ENCODE peak calls at places on chromosomes 16 and 17, in nine cellular contexts. One of them, this sample, is unnamed.
A peak's percentile ranks its signal among the peaks of the same experiment; 100 is the strongest.

GRCh38 chr16:2842340-2843000 is 12.4 kb downstream of the ZG16B start:
- DNase-seq in HCT116: peak; percentile 98
- DNase-seq in transverse colon: peak; percentile 52
- DNase-seq in Panc1: no peak
- DNase-seq in K562: peak; percentile 84
- DNase-seq in HepG2: no peak
- DNase-seq in stomach: peak; percentile 50
- DNase-seq in prostate gland: no peak
- DNase-seq in endothelial cell of umbilical vein: no peak
- DNase-seq in this sample: peak; percentile 55

GRCh38 chr16:31082368-31083045 is 6.2 kb downstream of the PRSS53 start:
- DNase-seq in HCT116: no peak
- DNase-seq in transverse colon: no peak
- DNase-seq in Panc1: no peak
- DNase-seq in K562: no peak
- DNase-seq in HepG2: no peak
- DNase-seq in stomach: no peak
- DNase-seq in prostate gland: no peak
- DNase-seq in endothelial cell of umbilical vein: no peak
- DNase-seq in this sample: no peak

GRCh38 chr16:4375717-4376116 is 4.1 kb downstream of the VASN start:
- DNase-seq in HCT116: no peak
- DNase-seq in transverse colon: no peak
- DNase-seq in Panc1: no peak
- DNase-seq in K562: no peak
- DNase-seq in HepG2: no peak
- DNase-seq in stomach: no peak
- DNase-seq in prostate gland: no peak
- DNase-seq in endothelial cell of umbilical vein: no peak
- DNase-seq in this sample: no peak

GRCh38 chr16:64365448-64365858 is 756.4 kb downstream of the CDH11 start:
- DNase-seq in HCT116: no peak
- DNase-seq in transverse colon: no peak
- DNase-seq in Panc1: no peak
- DNase-seq in K562: no peak
- DNase-seq in HepG2: no peak
- DNase-seq in stomach: no peak
- DNase-seq in prostate gland: no peak
- DNase-seq in endothelial cell of umbilical vein: peak; percentile 3
- DNase-seq in this sample: no peak

GRCh38 chr17:61556224-61557188 is 34.5 kb downstream of the NACA2 start:
- DNase-seq in HCT116: no peak
- DNase-seq in transverse colon: no peak
- DNase-seq in Panc1: no peak
- DNase-seq in K562: no peak
- DNase-seq in HepG2: no peak
- DNase-seq in stomach: no peak
- DNase-seq in prostate gland: peak; percentile 25
- DNase-seq in endothelial cell of umbilical vein: no peak
- DNase-seq in this sample: peak; percentile 65

GRCh38 chr17:30380106-30380420 is 1.3 kb downstream of the CPD start:
- DNase-seq in HCT116: no peak
- DNase-seq in transverse colon: no peak
- DNase-seq in Panc1: no peak
- DNase-seq in K562: no peak
- DNase-seq in HepG2: no peak
- DNase-seq in stomach: no peak
- DNase-seq in prostate gland: no peak
- DNase-seq in endothelial cell of umbilical vein: peak; percentile 15
- DNase-seq in this sample: no peak

GRCh38 chr17:1186923-1187771 is 7.4 kb upstream of the ABR start:
- DNase-seq in HCT116: peak; percentile 72
- DNase-seq in transverse colon: peak; percentile 86
- DNase-seq in Panc1: peak; percentile 42
- DNase-seq in K562: peak; percentile 71
- DNase-seq in HepG2: peak; percentile 63
- DNase-seq in stomach: peak; percentile 86
- DNase-seq in prostate gland: peak; percentile 69
- DNase-seq in endothelial cell of umbilical vein: peak; percentile 84
- DNase-seq in this sample: peak; percentile 93

GRCh38 chr17:80227666-80228065 is 7.4 kb downstream of the SLC26A11 start:
- DNase-seq in HCT116: no peak
- DNase-seq in transverse colon: no peak
- DNase-seq in Panc1: no peak
- DNase-seq in K562: no peak
- DNase-seq in HepG2: no peak
- DNase-seq in stomach: no peak
- DNase-seq in prostate gland: no peak
- DNase-seq in endothelial cell of umbilical vein: no peak
- DNase-seq in this sample: no peak

GRCh38 chr17:11948791-11949190 is 48.5 kb downstream of the ZNF18 start:
- DNase-seq in HCT116: peak; percentile 51
- DNase-seq in transverse colon: no peak
- DNase-seq in Panc1: no peak
- DNase-seq in K562: no peak
- DNase-seq in HepG2: no peak
- DNase-seq in stomach: no peak
- DNase-seq in prostate gland: peak; percentile 18
- DNase-seq in endothelial cell of umbilical vein: no peak
- DNase-seq in this sample: no peak

GRCh38 chr17:59425085-59425901 is 93.8 kb downstream of the YPEL2 start:
- DNase-seq in HCT116: no peak
- DNase-seq in transverse colon: peak; percentile 28
- DNase-seq in Panc1: no peak
- DNase-seq in K562: no peak
- DNase-seq in HepG2: no peak
- DNase-seq in stomach: no peak
- DNase-seq in prostate gland: no peak
- DNase-seq in endothelial cell of umbilical vein: peak; percentile 70
- DNase-seq in this sample: peak; percentile 85

GRCh38 chr17:12789976-12790805 is 893 bp downstream of the ARHGAP44 start:
- DNase-seq in HCT116: no peak
- DNase-seq in transverse colon: peak; percentile 34
- DNase-seq in Panc1: no peak
- DNase-seq in K562: peak; percentile 15
- DNase-seq in HepG2: no peak
- DNase-seq in stomach: peak; percentile 27
- DNase-seq in prostate gland: peak; percentile 7
- DNase-seq in endothelial cell of umbilical vein: no peak
- DNase-seq in this sample: no peak

GRCh38 chr16:19235478-19235877 is 50.1 kb upstream of the CLEC19A start:
- DNase-seq in HCT116: no peak
- DNase-seq in transverse colon: no peak
- DNase-seq in Panc1: no peak
- DNase-seq in K562: no peak
- DNase-seq in HepG2: no peak
- DNase-seq in stomach: no peak
- DNase-seq in prostate gland: no peak
- DNase-seq in endothelial cell of umbilical vein: no peak
- DNase-seq in this sample: no peak

GRCh38 chr17:74086992-74087391 is 116.5 kb upstream of the RPL38 start:
- DNase-seq in HCT116: no peak
- DNase-seq in transverse colon: no peak
- DNase-seq in Panc1: no peak
- DNase-seq in K562: no peak
- DNase-seq in HepG2: no peak
- DNase-seq in stomach: no peak
- DNase-seq in prostate gland: no peak
- DNase-seq in endothelial cell of umbilical vein: no peak
- DNase-seq in this sample: no peak

GRCh38 chr16:73713817-73714495 is 582.7 kb upstream of the PSMD7 start:
- DNase-seq in HCT116: peak; percentile 27
- DNase-seq in transverse colon: peak; percentile 23
- DNase-seq in Panc1: no peak
- DNase-seq in K562: peak; percentile 42
- DNase-seq in HepG2: peak; percentile 42
- DNase-seq in stomach: no peak
- DNase-seq in prostate gland: no peak
- DNase-seq in endothelial cell of umbilical vein: no peak
- DNase-seq in this sample: peak; percentile 37

DNA sequence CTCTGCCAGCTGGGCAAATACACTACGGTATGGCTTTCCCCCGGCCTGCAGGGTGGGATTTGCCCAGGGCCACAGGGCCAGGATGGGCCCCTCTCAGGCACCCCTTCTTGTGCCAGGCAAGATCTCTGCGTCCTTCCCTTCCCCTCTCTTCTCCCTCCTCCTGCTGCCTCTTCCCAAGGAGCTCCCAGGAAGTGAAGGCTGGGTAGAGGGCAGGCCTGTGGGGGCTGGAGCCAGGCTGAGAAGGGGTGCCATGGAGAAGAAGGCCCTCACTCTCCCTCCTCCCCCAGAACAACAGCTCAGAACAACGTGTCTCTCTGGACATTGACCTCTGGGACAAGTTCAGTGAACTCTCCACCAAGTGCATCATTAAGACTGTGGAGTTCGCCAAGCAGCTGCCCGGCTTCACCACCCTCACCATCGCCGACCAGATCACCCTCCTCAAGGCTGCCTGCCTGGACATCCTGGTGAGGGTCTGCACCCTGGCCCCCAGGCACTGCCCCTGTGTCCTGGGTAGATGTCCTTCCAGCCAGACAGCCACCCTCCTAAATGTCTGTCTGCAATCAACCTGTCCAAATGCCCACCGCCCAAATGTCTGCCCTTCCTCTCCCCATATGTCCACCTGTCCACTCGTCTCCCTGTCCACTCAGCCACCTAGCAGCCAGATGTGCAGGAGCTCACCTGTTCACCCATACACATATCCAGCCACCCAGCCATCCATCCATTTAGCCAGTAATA is 12.3 kb downstream of the GJD3 start:
- DNase-seq in HCT116: no peak
- DNase-seq in transverse colon: no peak
- DNase-seq in Panc1: no peak
- DNase-seq in K562: no peak
- DNase-seq in HepG2: no peak
- DNase-seq in stomach: no peak
- DNase-seq in prostate gland: no peak
- DNase-seq in endothelial cell of umbilical vein: no peak
- DNase-seq in this sample: no peak
- TF ChIP-seq POLR2AphosphoS5 in HCT116: no peak
- TF ChIP-seq POLR2AphosphoS5 in transverse colon: no peak
- TF ChIP-seq POLR2AphosphoS5 in Panc1: no peak
- TF ChIP-seq POLR2AphosphoS5 in K562: no peak
- TF ChIP-seq POLR2AphosphoS5 in HepG2: no peak
- TF ChIP-seq POLR2AphosphoS5 in stomach: no peak
- TF ChIP-seq POLR2AphosphoS5 in prostate gland: no peak
- TF ChIP-seq POLR2AphosphoS5 in endothelial cell of umbilical vein: no peak
- TF ChIP-seq POLR2AphosphoS5 in this sample: no peak

GRCh38 chr17:70527364-70527888 is 358.1 kb downstream of the KCNJ2 start:
- DNase-seq in HCT116: no peak
- DNase-seq in transverse colon: no peak
- DNase-seq in Panc1: no peak
- DNase-seq in K562: no peak
- DNase-seq in HepG2: no peak
- DNase-seq in stomach: no peak
- DNase-seq in prostate gland: no peak
- DNase-seq in endothelial cell of umbilical vein: no peak
- DNase-seq in this sample: no peak
- TF ChIP-seq POLR2AphosphoS5 in HCT116: no peak
- TF ChIP-seq POLR2AphosphoS5 in transverse colon: no peak
- TF ChIP-seq POLR2AphosphoS5 in Panc1: no peak
- TF ChIP-seq POLR2AphosphoS5 in K562: no peak
- TF ChIP-seq POLR2AphosphoS5 in HepG2: no peak
- TF ChIP-seq POLR2AphosphoS5 in stomach: no peak
- TF ChIP-seq POLR2AphosphoS5 in prostate gland: no peak
- TF ChIP-seq POLR2AphosphoS5 in endothelial cell of umbilical vein: no peak
- TF ChIP-seq POLR2AphosphoS5 in this sample: no peak

DNA sequence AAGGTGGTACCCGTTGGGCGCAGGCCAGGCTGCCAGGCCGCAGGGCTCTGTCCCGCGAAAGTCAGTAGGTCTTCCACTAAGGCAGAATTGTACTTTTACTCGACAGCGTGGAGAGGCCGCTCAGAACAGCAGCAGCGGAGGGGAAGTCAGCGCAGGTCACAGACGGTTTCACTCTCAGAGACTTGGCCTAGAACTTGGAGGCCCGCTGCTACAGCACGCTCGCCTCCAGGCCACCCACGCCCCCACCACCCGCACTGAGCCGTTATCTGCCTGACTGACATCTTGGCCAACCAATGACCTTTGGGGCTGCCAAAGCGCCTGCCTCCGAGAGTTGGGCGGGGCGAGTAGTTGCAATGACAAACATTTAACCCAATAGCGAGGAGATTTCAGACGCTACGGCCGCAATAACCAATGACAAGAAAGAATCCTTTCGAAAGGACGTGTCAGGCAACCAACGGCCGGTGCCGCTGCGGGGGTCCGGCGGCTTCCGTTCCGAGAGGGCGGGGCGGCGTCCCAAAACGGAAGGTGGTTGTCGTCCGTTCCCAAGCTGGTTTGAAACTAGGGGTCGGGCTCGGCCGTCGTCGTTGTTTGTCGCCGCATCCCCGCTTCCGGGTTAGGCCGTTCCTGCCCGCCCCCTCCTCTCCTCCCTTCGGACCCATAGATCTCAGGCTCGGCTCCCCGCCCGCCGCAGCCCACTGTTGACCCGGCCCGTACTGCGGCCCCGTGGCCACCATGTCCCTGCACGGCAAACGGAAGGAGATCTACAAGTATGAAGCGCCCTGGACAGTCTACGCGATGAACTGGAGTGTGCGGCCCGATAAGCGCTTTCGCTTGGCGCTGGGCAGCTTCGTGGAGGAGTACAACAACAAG is at the start of gene DCAF7:
- DNase-seq in HCT116: peak; percentile 100
- DNase-seq in transverse colon: peak; percentile 99
- DNase-seq in Panc1: peak; percentile 95
- DNase-seq in K562: peak; percentile 100
- DNase-seq in HepG2: peak; percentile 100
- DNase-seq in stomach: peak; percentile 99
- DNase-seq in prostate gland: peak; percentile 100
- DNase-seq in endothelial cell of umbilical vein: peak; percentile 100
- DNase-seq in this sample: peak; percentile 100
- TF ChIP-seq POLR2AphosphoS5 in HCT116: peak; percentile 93
- TF ChIP-seq POLR2AphosphoS5 in transverse colon: peak; percentile 81
- TF ChIP-seq POLR2AphosphoS5 in Panc1: peak; percentile 80
- TF ChIP-seq POLR2AphosphoS5 in K562: peak; percentile 70
- TF ChIP-seq POLR2AphosphoS5 in HepG2: peak; percentile 80
- TF ChIP-seq POLR2AphosphoS5 in stomach: peak; percentile 74
- TF ChIP-seq POLR2AphosphoS5 in prostate gland: peak; percentile 95
- TF ChIP-seq POLR2AphosphoS5 in endothelial cell of umbilical vein: peak; percentile 62
- TF ChIP-seq POLR2AphosphoS5 in this sample: peak; percentile 93

DNA sequence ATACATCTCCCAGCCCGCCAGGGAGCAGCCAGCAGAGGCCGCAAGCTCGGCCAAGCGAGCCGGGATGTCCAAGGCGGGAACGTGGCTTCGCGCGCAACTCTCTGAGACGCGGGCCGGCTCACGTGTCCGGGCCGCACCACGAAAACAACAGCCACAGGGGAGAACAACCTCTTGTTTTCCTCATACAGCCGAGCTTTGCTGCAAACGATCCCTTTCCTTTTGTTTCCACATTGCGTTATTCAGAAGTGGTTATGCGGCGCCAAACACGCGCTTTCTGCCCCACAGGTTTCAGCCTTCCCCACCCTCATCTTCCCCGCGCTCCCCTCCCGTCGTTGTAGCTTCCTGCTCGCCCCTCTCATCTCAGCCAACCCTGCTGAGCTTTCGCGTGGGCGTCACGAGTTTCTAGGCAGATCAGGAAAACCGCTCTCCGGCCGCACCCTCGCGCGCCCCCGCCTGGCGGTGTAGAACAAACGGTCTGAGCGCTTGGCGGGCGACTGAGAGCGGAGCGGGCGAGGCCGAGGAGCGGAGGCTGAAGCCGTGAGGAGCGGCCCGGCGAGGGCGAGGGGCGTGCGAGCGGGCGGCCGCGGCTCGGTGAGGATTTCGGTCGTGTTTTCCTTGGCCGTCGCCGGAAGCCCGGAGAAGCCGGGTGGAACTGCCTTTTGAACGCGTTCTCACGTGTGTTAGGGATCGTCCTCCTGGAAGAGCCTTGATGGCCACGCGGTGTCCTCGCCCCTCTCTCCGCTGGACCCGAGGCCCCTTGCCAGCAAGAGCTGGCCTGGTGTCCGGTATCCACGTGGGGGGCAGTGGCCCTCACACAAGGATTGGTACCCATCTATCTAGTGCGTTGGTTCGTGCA is 6.6 kb upstream of the SMARCD2 start:
- DNase-seq in HCT116: peak; percentile 99
- DNase-seq in transverse colon: peak; percentile 93
- DNase-seq in Panc1: peak; percentile 60
- DNase-seq in K562: peak; percentile 92
- DNase-seq in HepG2: peak; percentile 71
- DNase-seq in stomach: peak; percentile 94
- DNase-seq in prostate gland: peak; percentile 80
- DNase-seq in endothelial cell of umbilical vein: peak; percentile 91
- DNase-seq in this sample: peak; percentile 66
- TF ChIP-seq POLR2AphosphoS5 in HCT116: peak; percentile 56
- TF ChIP-seq POLR2AphosphoS5 in transverse colon: no peak
- TF ChIP-seq POLR2AphosphoS5 in Panc1: no peak
- TF ChIP-seq POLR2AphosphoS5 in K562: peak; percentile 46
- TF ChIP-seq POLR2AphosphoS5 in HepG2: no peak
- TF ChIP-seq POLR2AphosphoS5 in stomach: peak; percentile 29
- TF ChIP-seq POLR2AphosphoS5 in prostate gland: peak; percentile 73
- TF ChIP-seq POLR2AphosphoS5 in endothelial cell of umbilical vein: peak; percentile 34
- TF ChIP-seq POLR2AphosphoS5 in this sample: no peak

This sample was measured in SK-N-SH.